ENCODE peak calls at places on chromosomes 3 and 15, in nine cellular contexts. One of them, this sample, is unnamed.

GRCh38 chr15:33149919-33150318 is 44.6 kb downstream of the FMN1 start:
- DNase-seq in fibroblast of lung: peak; percentile 38
- DNase-seq in CD8-positive, alpha-beta T cell: no peak
- DNase-seq in endothelial cell of umbilical vein: no peak
- DNase-seq in heart left ventricle: no peak
- DNase-seq in HCT116: no peak
- DNase-seq in upper lobe of right lung: no peak
- DNase-seq in colonic mucosa: no peak
- DNase-seq in uterus: no peak
- DNase-seq in this sample: no peak

GRCh38 chr3:117873236-117873635 is 1161.4 kb downstream of the IGSF11 start:
- DNase-seq in uterus: peak; percentile 15
- DNase-seq in endothelial cell of umbilical vein: peak; percentile 34
- DNase-seq in colonic mucosa: peak; percentile 18
- DNase-seq in fibroblast of lung: no peak
- DNase-seq in CD8-positive, alpha-beta T cell: no peak
- DNase-seq in HCT116: no peak
- DNase-seq in heart left ventricle: peak; percentile 44
- DNase-seq in upper lobe of right lung: no peak
- DNase-seq in this sample: peak; percentile 10

GRCh38 chr3:53161345-53161819 is 373 bp downstream of the PRKCD start:
- DNase-seq in heart left ventricle: peak; percentile 76
- DNase-seq in colonic mucosa: peak; percentile 45
- DNase-seq in upper lobe of right lung: peak; percentile 81
- DNase-seq in uterus: peak; percentile 24
- DNase-seq in fibroblast of lung: no peak
- DNase-seq in HCT116: no peak
- DNase-seq in CD8-positive, alpha-beta T cell: no peak
- DNase-seq in endothelial cell of umbilical vein: peak; percentile 14
- DNase-seq in this sample: no peak

GRCh38 chr15:31020542-31020941 is 29.1 kb upstream of the MTMR10 start:
- DNase-seq in uterus: no peak
- DNase-seq in heart left ventricle: no peak
- DNase-seq in fibroblast of lung: peak; percentile 37
- DNase-seq in upper lobe of right lung: no peak
- DNase-seq in colonic mucosa: no peak
- DNase-seq in CD8-positive, alpha-beta T cell: no peak
- DNase-seq in endothelial cell of umbilical vein: peak; percentile 29
- DNase-seq in HCT116: no peak
- DNase-seq in this sample: no peak

GRCh38 chr3:43180027-43180426 is 74.1 kb upstream of the POMGNT2 start:
- DNase-seq in HCT116: no peak
- DNase-seq in endothelial cell of umbilical vein: peak; percentile 96
- DNase-seq in heart left ventricle: no peak
- DNase-seq in fibroblast of lung: peak; percentile 40
- DNase-seq in CD8-positive, alpha-beta T cell: peak; percentile 27
- DNase-seq in uterus: no peak
- DNase-seq in colonic mucosa: peak; percentile 61
- DNase-seq in upper lobe of right lung: no peak
- DNase-seq in this sample: no peak

GRCh38 chr15:31399544-31400171 is 73.0 kb downstream of the KLF13 start:
- DNase-seq in uterus: no peak
- DNase-seq in CD8-positive, alpha-beta T cell: no peak
- DNase-seq in HCT116: no peak
- DNase-seq in upper lobe of right lung: no peak
- DNase-seq in colonic mucosa: peak; percentile 53
- DNase-seq in fibroblast of lung: peak; percentile 36
- DNase-seq in heart left ventricle: no peak
- DNase-seq in endothelial cell of umbilical vein: no peak
- DNase-seq in this sample: no peak

GRCh38 chr3:39404943-39405686 is 1.4 kb upstream of the RPSA start:
- DNase-seq in CD8-positive, alpha-beta T cell: no peak
- DNase-seq in endothelial cell of umbilical vein: no peak
- DNase-seq in HCT116: no peak
- DNase-seq in upper lobe of right lung: no peak
- DNase-seq in fibroblast of lung: no peak
- DNase-seq in colonic mucosa: no peak
- DNase-seq in uterus: no peak
- DNase-seq in heart left ventricle: no peak
- DNase-seq in this sample: no peak

GRCh38 chr3:128075516-128076464 is 23.6 kb downstream of the SEC61A1 start:
- DNase-seq in colonic mucosa: peak; percentile 94
- DNase-seq in heart left ventricle: peak; percentile 95
- DNase-seq in endothelial cell of umbilical vein: peak; percentile 94
- DNase-seq in HCT116: peak; percentile 67
- DNase-seq in fibroblast of lung: peak; percentile 73
- DNase-seq in CD8-positive, alpha-beta T cell: peak; percentile 79
- DNase-seq in upper lobe of right lung: peak; percentile 95
- DNase-seq in uterus: peak; percentile 83
- DNase-seq in this sample: peak; percentile 90

GRCh38 chr3:155661042-155661441 is 83.8 kb downstream of the PLCH1 start:
- DNase-seq in heart left ventricle: no peak
- DNase-seq in fibroblast of lung: no peak
- DNase-seq in colonic mucosa: no peak
- DNase-seq in CD8-positive, alpha-beta T cell: no peak
- DNase-seq in endothelial cell of umbilical vein: no peak
- DNase-seq in uterus: no peak
- DNase-seq in upper lobe of right lung: no peak
- DNase-seq in HCT116: no peak
- DNase-seq in this sample: no peak

GRCh38 chr3:11719406-11720219 is 75.9 kb upstream of the VGLL4 start:
- DNase-seq in CD8-positive, alpha-beta T cell: peak; percentile 66
- DNase-seq in upper lobe of right lung: peak; percentile 97
- DNase-seq in heart left ventricle: peak; percentile 85
- DNase-seq in HCT116: peak; percentile 78
- DNase-seq in uterus: peak; percentile 65
- DNase-seq in fibroblast of lung: peak; percentile 52
- DNase-seq in colonic mucosa: peak; percentile 96
- DNase-seq in endothelial cell of umbilical vein: peak; percentile 66
- DNase-seq in this sample: peak; percentile 81

GRCh38 chr3:143751643-143752178 is 96.6 kb downstream of the SLC9A9 start:
- DNase-seq in endothelial cell of umbilical vein: no peak
- DNase-seq in colonic mucosa: no peak
- DNase-seq in CD8-positive, alpha-beta T cell: peak; percentile 4
- DNase-seq in upper lobe of right lung: no peak
- DNase-seq in fibroblast of lung: no peak
- DNase-seq in uterus: no peak
- DNase-seq in heart left ventricle: no peak
- DNase-seq in HCT116: no peak
- DNase-seq in this sample: no peak

GRCh38 chr3:33940149-33940548 is 141.7 kb downstream of the PDCD6IP start:
- DNase-seq in upper lobe of right lung: no peak
- DNase-seq in endothelial cell of umbilical vein: no peak
- DNase-seq in fibroblast of lung: peak; percentile 30
- DNase-seq in HCT116: no peak
- DNase-seq in CD8-positive, alpha-beta T cell: no peak
- DNase-seq in colonic mucosa: no peak
- DNase-seq in uterus: no peak
- DNase-seq in heart left ventricle: no peak
- DNase-seq in this sample: no peak

GRCh38 chr3:98115717-98116116 is 14.8 kb upstream of the OR5H1 start:
- DNase-seq in upper lobe of right lung: no peak
- DNase-seq in uterus: no peak
- DNase-seq in heart left ventricle: no peak
- DNase-seq in endothelial cell of umbilical vein: no peak
- DNase-seq in HCT116: no peak
- DNase-seq in fibroblast of lung: no peak
- DNase-seq in CD8-positive, alpha-beta T cell: no peak
- DNase-seq in colonic mucosa: no peak
- DNase-seq in this sample: no peak

GRCh38 chr3:129118745-129119144 is 2.9 kb downstream of the RAB43 start:
- DNase-seq in upper lobe of right lung: no peak
- DNase-seq in uterus: no peak
- DNase-seq in colonic mucosa: no peak
- DNase-seq in fibroblast of lung: no peak
- DNase-seq in HCT116: no peak
- DNase-seq in endothelial cell of umbilical vein: peak; percentile 27
- DNase-seq in CD8-positive, alpha-beta T cell: no peak
- DNase-seq in heart left ventricle: no peak
- DNase-seq in this sample: no peak

GRCh38 chr3:156816091-156816793 is 9.9 kb upstream of the LEKR1 start:
- DNase-seq in colonic mucosa: peak; percentile 43
- DNase-seq in endothelial cell of umbilical vein: peak; percentile 16
- DNase-seq in HCT116: no peak
- DNase-seq in heart left ventricle: peak; percentile 68
- DNase-seq in upper lobe of right lung: peak; percentile 76
- DNase-seq in fibroblast of lung: peak; percentile 67
- DNase-seq in CD8-positive, alpha-beta T cell: peak; percentile 26
- DNase-seq in uterus: peak; percentile 27
- DNase-seq in this sample: peak; percentile 59

GRCh38 chr15:57529748-57530147 is 62.0 kb upstream of the MYZAP start:
- DNase-seq in upper lobe of right lung: no peak
- DNase-seq in uterus: no peak
- DNase-seq in endothelial cell of umbilical vein: no peak
- DNase-seq in colonic mucosa: no peak
- DNase-seq in fibroblast of lung: no peak
- DNase-seq in heart left ventricle: no peak
- DNase-seq in CD8-positive, alpha-beta T cell: no peak
- DNase-seq in HCT116: no peak
- DNase-seq in this sample: peak; percentile 19

GRCh38 chr3:100761211-100761921 is 52.1 kb downstream of the TFG start:
- DNase-seq in uterus: no peak
- DNase-seq in heart left ventricle: no peak
- DNase-seq in CD8-positive, alpha-beta T cell: no peak
- DNase-seq in fibroblast of lung: no peak
- DNase-seq in endothelial cell of umbilical vein: peak; percentile 4
- DNase-seq in HCT116: no peak
- DNase-seq in colonic mucosa: no peak
- DNase-seq in upper lobe of right lung: no peak
- DNase-seq in this sample: no peak

GRCh38 chr15:78070049-78070698 is 7.3 kb downstream of the TBC1D2B start:
- DNase-seq in CD8-positive, alpha-beta T cell: no peak
- DNase-seq in fibroblast of lung: no peak
- DNase-seq in endothelial cell of umbilical vein: peak; percentile 35
- DNase-seq in HCT116: no peak
- DNase-seq in colonic mucosa: no peak
- DNase-seq in uterus: no peak
- DNase-seq in upper lobe of right lung: no peak
- DNase-seq in heart left ventricle: no peak
- DNase-seq in this sample: no peak

GRCh38 chr15:78071378-78071777 is 6.1 kb downstream of the TBC1D2B start:
- DNase-seq in uterus: no peak
- DNase-seq in upper lobe of right lung: no peak
- DNase-seq in endothelial cell of umbilical vein: no peak
- DNase-seq in fibroblast of lung: no peak
- DNase-seq in colonic mucosa: no peak
- DNase-seq in CD8-positive, alpha-beta T cell: no peak
- DNase-seq in heart left ventricle: no peak
- DNase-seq in HCT116: no peak
- DNase-seq in this sample: no peak

GRCh38 chr15:78075490-78076230 is 1.9 kb downstream of the TBC1D2B start:
- DNase-seq in CD8-positive, alpha-beta T cell: no peak
- DNase-seq in endothelial cell of umbilical vein: peak; percentile 87
- DNase-seq in heart left ventricle: no peak
- DNase-seq in colonic mucosa: peak; percentile 84
- DNase-seq in fibroblast of lung: peak; percentile 91
- DNase-seq in HCT116: no peak
- DNase-seq in upper lobe of right lung: no peak
- DNase-seq in uterus: peak; percentile 59
- DNase-seq in this sample: peak; percentile 74

GRCh38 chr15:78072080-78072892 is 5.2 kb downstream of the TBC1D2B start:
- DNase-seq in upper lobe of right lung: no peak
- DNase-seq in HCT116: no peak
- DNase-seq in colonic mucosa: peak; percentile 76
- DNase-seq in uterus: peak; percentile 53
- DNase-seq in heart left ventricle: no peak
- DNase-seq in fibroblast of lung: peak; percentile 40
- DNase-seq in CD8-positive, alpha-beta T cell: no peak
- DNase-seq in endothelial cell of umbilical vein: no peak
- DNase-seq in this sample: peak; percentile 86

GRCh38 chr15:78073026-78073425 is 4.5 kb downstream of the TBC1D2B start:
- DNase-seq in upper lobe of right lung: no peak
- DNase-seq in uterus: no peak
- DNase-seq in heart left ventricle: no peak
- DNase-seq in CD8-positive, alpha-beta T cell: no peak
- DNase-seq in colonic mucosa: no peak
- DNase-seq in fibroblast of lung: no peak
- DNase-seq in endothelial cell of umbilical vein: no peak
- DNase-seq in HCT116: no peak
- DNase-seq in this sample: no peak
- H3K4me1 ChIP-seq in upper lobe of right lung: peaks cover 83% of the 10 kb centered on the region
- H3K4me1 ChIP-seq in uterus: peaks cover 18% of the 10 kb centered on the region
- H3K4me1 ChIP-seq in heart left ventricle: peaks cover 80% of the 10 kb centered on the region
- H3K4me1 ChIP-seq in CD8-positive, alpha-beta T cell: peaks cover 72% of the 10 kb centered on the region
- H3K4me1 ChIP-seq in colonic mucosa: peaks cover 4% of the 10 kb centered on the region
- H3K4me1 ChIP-seq in fibroblast of lung: peaks cover 44% of the 10 kb centered on the region
- H3K4me1 ChIP-seq in endothelial cell of umbilical vein: peaks cover 46% of the 10 kb centered on the region
- H3K4me1 ChIP-seq in HCT116: peaks cover 29% of the 10 kb centered on the region
- H3K4me1 ChIP-seq in this sample: no peaks in the 10 kb centered on the region

DNA sequence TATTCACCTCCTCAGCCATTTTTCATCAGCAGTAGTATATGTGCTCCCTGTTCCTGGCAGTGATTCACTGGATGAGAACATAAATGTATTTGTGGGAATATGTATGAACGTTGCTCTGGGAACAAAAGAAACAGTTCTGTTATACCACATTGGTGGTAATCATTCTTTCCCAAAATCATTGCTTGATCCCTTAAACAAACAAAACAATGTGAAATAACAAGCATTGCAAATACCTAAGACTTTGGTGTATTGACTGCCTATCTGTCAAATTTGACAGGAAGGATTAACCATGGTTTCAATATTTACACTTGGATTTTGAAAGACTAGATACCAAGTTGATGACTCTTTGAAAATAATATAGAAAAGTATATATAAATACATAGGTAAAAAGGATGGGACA is 284.1 kb downstream of the FHIT start:
- DNase-seq in fibroblast of lung: no peak
- DNase-seq in HCT116: no peak
- DNase-seq in heart left ventricle: no peak
- DNase-seq in uterus: no peak
- DNase-seq in colonic mucosa: no peak
- DNase-seq in upper lobe of right lung: no peak
- DNase-seq in CD8-positive, alpha-beta T cell: no peak
- DNase-seq in endothelial cell of umbilical vein: no peak
- DNase-seq in this sample: no peak
- H3K27me3 ChIP-seq in fibroblast of lung: no peaks in the 10 kb centered on the region
- H3K27me3 ChIP-seq in HCT116: no peaks in the 10 kb centered on the region
- H3K27me3 ChIP-seq in heart left ventricle: no peaks in the 10 kb centered on the region
- H3K27me3 ChIP-seq in uterus: no peaks in the 10 kb centered on the region
- H3K27me3 ChIP-seq in colonic mucosa: no peaks in the 10 kb centered on the region
- H3K27me3 ChIP-seq in upper lobe of right lung: no peaks in the 10 kb centered on the region
- H3K27me3 ChIP-seq in CD8-positive, alpha-beta T cell: no peaks in the 10 kb centered on the region
- H3K27me3 ChIP-seq in endothelial cell of umbilical vein: no peaks in the 10 kb centered on the region
- H3K27me3 ChIP-seq in this sample: no peaks in the 10 kb centered on the region

GRCh38 chr15:78340243-78341056 is at the start of gene CRABP1:
- DNase-seq in colonic mucosa: no peak
- DNase-seq in endothelial cell of umbilical vein: no peak
- DNase-seq in uterus: no peak
- DNase-seq in upper lobe of right lung: no peak
- DNase-seq in heart left ventricle: no peak
- DNase-seq in HCT116: no peak
- DNase-seq in CD8-positive, alpha-beta T cell: no peak
- DNase-seq in fibroblast of lung: no peak
- DNase-seq in this sample: no peak
- TF ChIP-seq CTCF in colonic mucosa: no peak
- TF ChIP-seq CTCF in endothelial cell of umbilical vein: no peak
- TF ChIP-seq CTCF in uterus: no peak
- TF ChIP-seq CTCF in upper lobe of right lung: no peak
- TF ChIP-seq CTCF in heart left ventricle: no peak
- TF ChIP-seq CTCF in HCT116: no peak
- TF ChIP-seq CTCF in CD8-positive, alpha-beta T cell: no peak
- TF ChIP-seq CTCF in fibroblast of lung: no peak
- TF ChIP-seq CTCF in this sample: no peak

GRCh38 chr3:32502089-32502943 is at the start of gene CMTM6:
- DNase-seq in heart left ventricle: peak; percentile 91
- DNase-seq in uterus: peak; percentile 77
- DNase-seq in upper lobe of right lung: peak; percentile 92
- DNase-seq in HCT116: peak; percentile 42
- DNase-seq in colonic mucosa: peak; percentile 83
- DNase-seq in fibroblast of lung: peak; percentile 82
- DNase-seq in endothelial cell of umbilical vein: peak; percentile 78
- DNase-seq in CD8-positive, alpha-beta T cell: peak; percentile 69
- DNase-seq in this sample: peak; percentile 90
- H3K4me1 ChIP-seq in heart left ventricle: peaks cover 18% of the 10 kb centered on the region
- H3K4me1 ChIP-seq in uterus: no peaks in the 10 kb centered on the region
- H3K4me1 ChIP-seq in upper lobe of right lung: peaks cover 23% of the 10 kb centered on the region
- H3K4me1 ChIP-seq in HCT116: peaks cover 14% of the 10 kb centered on the region
- H3K4me1 ChIP-seq in colonic mucosa: peaks cover 9% of the 10 kb centered on the region
- H3K4me1 ChIP-seq in fibroblast of lung: no peaks in the 10 kb centered on the region
- H3K4me1 ChIP-seq in endothelial cell of umbilical vein: peaks cover 19% of the 10 kb centered on the region
- H3K4me1 ChIP-seq in CD8-positive, alpha-beta T cell: peaks cover 18% of the 10 kb centered on the region
- H3K4me1 ChIP-seq in this sample: peaks cover 13% of the 10 kb centered on the region